ENCODE peak calls at places on chromosome 21, in seven cellular contexts. U, P, B, Y, N, O and J are unnamed samples.

GRCh38 chr21:39196838-39197237 is 13.6 kb upstream of the PSMG1 start:
- DNase-seq in N (no peak), O (no peak), P (no peak), Y (no peak), B (no peak), U (no peak), J (no peak)

GRCh38 chr21:37936010-37936785 is 19.9 kb upstream of the KCNJ6 start:
- DNase-seq in U (no peak), N (no peak), B (no peak), P (no peak), Y (no peak), O (no peak), J (no peak)

GRCh38 chr21:35256468-35256988 is 207.4 kb upstream of the RUNX1 start:
- DNase-seq in B (no peak), Y (peak; percentile 83), P (peak; percentile 92), N (peak; percentile 89), U (peak; percentile 100), O (peak; percentile 99), J (peak; percentile 95)

GRCh38 chr21:38440746-38441145 is 57.5 kb downstream of the ERG start:
- DNase-seq in B (peak; percentile 55), P (no peak), U (peak; percentile 82), Y (no peak), O (peak; percentile 91), N (no peak), J (no peak)

GRCh38 chr21:35627462-35627861 is 432.9 kb downstream of the SETD4 start:
- DNase-seq in U (no peak), B (no peak), Y (no peak), O (no peak), N (no peak), P (no peak), J (no peak)

GRCh38 chr21:38619865-38620513 is 121.7 kb upstream of the ERG start:
- DNase-seq in U (no peak), Y (no peak), P (peak; percentile 71), N (peak; percentile 87), O (no peak), B (no peak), J (no peak)

GRCh38 chr21:38925923-38926322 is 120.2 kb downstream of the ETS2 start:
- DNase-seq in B (no peak), O (peak; percentile 94), Y (no peak), P (peak; percentile 67), U (peak; percentile 88), N (peak; percentile 88), J (peak; percentile 45)

GRCh38 chr21:35648512-35648911 is 411.8 kb downstream of the SETD4 start:
- DNase-seq in N (no peak), P (no peak), U (no peak), Y (no peak), O (no peak), B (no peak), J (peak; percentile 74)

GRCh38 chr21:15060776-15061175 is 4.0 kb downstream of the NRIP1 start:
- DNase-seq in B (no peak), O (peak; percentile 29), N (no peak), U (peak; percentile 54), Y (no peak), P (no peak), J (no peak)

GRCh38 chr21:46099476-46099875 is 1.6 kb downstream of the COL6A2 start:
- DNase-seq in N (peak; percentile 70), O (no peak), P (peak; percentile 40), B (no peak), Y (peak; percentile 42), U (peak; percentile 52), J (peak; percentile 23)

DNA sequence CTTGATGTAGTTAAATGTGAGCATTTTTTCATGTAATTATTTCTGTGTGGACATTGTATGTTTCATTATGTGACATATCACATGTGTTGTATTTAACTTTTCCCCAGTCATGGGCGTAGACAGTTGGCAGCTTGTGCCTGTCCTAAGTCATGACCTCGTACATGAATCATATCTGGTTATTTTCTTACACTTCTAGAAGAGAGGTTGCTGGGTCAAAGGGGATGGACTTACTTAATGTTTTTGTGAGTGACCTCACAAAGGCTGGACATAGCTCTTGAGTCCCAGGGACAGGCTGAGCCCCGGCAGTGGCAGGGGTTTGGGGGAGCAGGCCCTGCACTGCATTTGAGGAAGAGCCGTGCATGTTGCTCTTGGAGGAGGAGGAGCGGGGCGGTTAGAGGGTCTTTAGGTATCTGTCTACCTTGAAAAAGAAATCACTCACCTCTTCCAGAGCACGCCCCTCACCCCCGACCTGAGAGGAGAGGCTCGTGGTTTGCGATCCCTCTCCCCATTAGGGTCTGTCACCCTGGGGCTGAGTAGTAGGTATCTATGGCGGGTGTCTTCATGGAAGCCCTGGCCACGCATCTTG is 16.4 kb downstream of the IFNGR2 start:
- DNase-seq in U (peak; percentile 85), O (peak; percentile 53), P (peak; percentile 64), Y (peak; percentile 58), N (no peak), B (no peak), J (peak; percentile 40)
- H3K4me3 ChIP-seq in U (no peak overlapping the region), O (no peak overlapping the region), P (no peak overlapping the region), Y (no peak overlapping the region), N (no peak overlapping the region), B (no peak overlapping the region), J (no peak overlapping the region)

GRCh38 chr21:45011911-45012660 is 62.3 kb upstream of the ADARB1 start:
- DNase-seq in O (peak; percentile 87), N (peak; percentile 87), Y (peak; percentile 36), B (no peak), U (peak; percentile 87), P (peak; percentile 11), J (no peak)
- H3K4me3 ChIP-seq in O (no peak overlapping the region), N (no peak overlapping the region), Y (no peak overlapping the region), B (no peak overlapping the region), U (no peak overlapping the region), P (no peak overlapping the region), J (no peak overlapping the region)

GRCh38 chr21:31872072-31872451 is 758 bp upstream of the HUNK start:
- DNase-seq in P (no peak), N (no peak), B (no peak), U (no peak), O (no peak), Y (no peak), J (no peak)
- H3K4me3 ChIP-seq in P (peak overlapping the region; percentile 89), N (peak overlapping the region; percentile 85), B (no peak overlapping the region), U (no peak overlapping the region), O (no peak overlapping the region), Y (peak overlapping the region; percentile 58), J (peak overlapping the region; percentile 65)

DNA sequence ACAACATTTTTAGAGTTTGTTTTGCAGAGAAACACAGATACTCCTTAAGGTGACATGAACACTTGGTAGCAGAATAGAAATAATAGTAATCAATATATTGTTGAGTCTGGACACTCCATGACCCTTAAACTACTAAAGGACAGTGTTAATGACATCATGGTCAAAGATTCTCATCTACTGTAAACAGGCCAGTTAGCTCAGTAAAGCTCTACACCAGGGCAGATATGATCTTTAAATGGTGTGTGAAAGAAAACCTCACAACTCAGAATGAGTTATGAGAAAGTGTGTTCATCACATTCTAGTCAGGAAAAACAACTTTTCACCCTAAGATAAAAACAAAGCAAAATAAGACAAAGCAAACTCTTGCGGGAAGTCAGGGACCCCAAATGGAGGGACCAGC is 58.1 kb upstream of the ADAMTS5 start:
- DNase-seq in N (no peak), U (peak; percentile 16), Y (no peak), O (no peak), B (no peak), P (no peak), J (no peak)
- H3K4me3 ChIP-seq in N (no peak overlapping the region), U (no peak overlapping the region), Y (no peak overlapping the region), O (no peak overlapping the region), B (no peak overlapping the region), P (no peak overlapping the region), J (no peak overlapping the region)

GRCh38 chr21:43605320-43606244 is 53.7 kb downstream of the HSF2BP start:
- DNase-seq in B (no peak), U (no peak), O (no peak), P (no peak), N (no peak), Y (no peak), J (no peak)
- H3K4me3 ChIP-seq in B (no peak overlapping the region), U (no peak overlapping the region), O (no peak overlapping the region), P (no peak overlapping the region), N (no peak overlapping the region), Y (no peak overlapping the region), J (no peak overlapping the region)

GRCh38 chr21:26087223-26087918 is 83.2 kb downstream of the APP start:
- DNase-seq in U (no peak), N (no peak), O (no peak), B (no peak), P (no peak), Y (no peak), J (no peak)
- H3K4me3 ChIP-seq in U (no peak overlapping the region), N (no peak overlapping the region), O (no peak overlapping the region), B (no peak overlapping the region), P (no peak overlapping the region), Y (no peak overlapping the region), J (no peak overlapping the region)

DNA sequence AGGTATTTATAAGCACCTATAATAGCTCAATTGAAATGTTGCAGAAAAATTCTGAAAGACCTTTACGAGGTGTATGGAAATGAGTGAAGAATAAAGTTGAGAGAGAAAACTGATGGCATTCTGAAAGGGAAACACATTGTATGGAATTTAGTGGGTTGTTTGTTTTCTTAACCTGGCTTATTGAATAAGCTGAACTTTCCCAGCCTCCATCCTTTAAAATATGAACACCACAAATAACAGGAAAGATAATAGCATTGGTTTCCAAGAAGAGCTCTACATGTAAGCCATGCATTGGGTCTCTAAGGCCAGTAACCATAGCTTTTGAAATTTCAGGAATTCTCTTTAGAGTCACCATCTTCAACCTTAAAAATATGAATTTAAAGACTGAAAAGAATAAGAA is 709.0 kb downstream of the USP25 start:
- DNase-seq in P (no peak), Y (no peak), B (no peak), O (no peak), N (no peak), U (peak; percentile 23), J (no peak)
- H3K4me3 ChIP-seq in P (no peak overlapping the region), Y (no peak overlapping the region), B (no peak overlapping the region), O (no peak overlapping the region), N (no peak overlapping the region), U (no peak overlapping the region), J (no peak overlapping the region)

DNA sequence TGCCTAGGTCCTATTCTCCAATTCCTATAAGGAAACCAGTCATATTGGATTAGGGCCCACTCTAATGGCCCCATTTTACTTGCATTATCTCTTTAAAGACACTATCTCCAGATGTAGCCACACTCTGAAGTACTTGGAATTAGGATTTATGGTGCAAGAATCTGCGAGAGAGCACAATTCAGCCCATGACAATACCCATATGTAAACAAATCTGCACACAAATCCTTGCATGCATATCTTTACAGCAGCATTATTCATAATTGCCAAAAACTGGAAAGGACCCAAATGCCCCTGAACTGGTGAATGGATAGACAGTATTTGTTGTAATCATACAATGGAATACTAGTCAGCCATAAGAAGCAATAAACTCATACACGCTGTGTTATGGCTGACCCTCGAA is 229.8 kb upstream of the ADAMTS5 start:
- DNase-seq in U (no peak), P (no peak), Y (no peak), B (no peak), N (no peak), O (no peak), J (no peak)
- H3K4me3 ChIP-seq in U (no peak overlapping the region), P (no peak overlapping the region), Y (no peak overlapping the region), B (no peak overlapping the region), N (no peak overlapping the region), O (no peak overlapping the region), J (no peak overlapping the region)